ENCODE peak calls at places on chromosome 21, in five cellular contexts. F, I, Q, M and W are unnamed samples.

GRCh38 chr21:42153746-42154145 is 65.2 kb upstream of the ABCG1 start:
- DNase-seq in F (no peak), I (no peak), Q (peak), M (no peak), W (peak)

GRCh38 chr21:26557106-26557505 is 16.0 kb downstream of the CYYR1 start:
- DNase-seq in F (no peak), I (no peak), Q (no peak), M (no peak), W (no peak)

GRCh38 chr21:45257673-45258341 is 29.9 kb downstream of the POFUT2 start:
- DNase-seq in F (no peak), I (no peak), Q (peak), M (no peak), W (no peak)

GRCh38 chr21:31750843-31751242 is 18.9 kb upstream of the SCAF4 start:
- DNase-seq in F (no peak), I (no peak), Q (no peak), M (no peak), W (no peak)

GRCh38 chr21:46633561-46633960 is 1.9 kb upstream of the PRMT2 start:
- DNase-seq in F (no peak), I (no peak), Q (no peak), M (no peak), W (no peak)

GRCh38 chr21:42523941-42524340 is 10.3 kb downstream of the SLC37A1 start:
- DNase-seq in F (no peak), I (no peak), Q (no peak), M (no peak), W (no peak)

GRCh38 chr21:35843911-35844667 is 216.2 kb downstream of the SETD4 start:
- DNase-seq in F (no peak), I (peak), Q (peak), M (no peak), W (no peak)

GRCh38 chr21:32099812-32100416 is 178.9 kb downstream of the MIS18A start:
- DNase-seq in F (no peak), I (no peak), Q (peak), M (no peak), W (no peak)

GRCh38 chr21:34992736-34993135 is 56.4 kb downstream of the RUNX1 start:
- DNase-seq in F (no peak), I (peak), Q (no peak), M (no peak), W (no peak)

GRCh38 chr21:14613496-14613895 is 67.4 kb upstream of the SAMSN1 start:
- DNase-seq in F (no peak), I (no peak), Q (no peak), M (no peak), W (no peak)

GRCh38 chr21:34704119-34704518 is 35.3 kb downstream of the CLIC6 start:
- DNase-seq in F (no peak), I (peak), Q (no peak), M (no peak), W (no peak)

GRCh38 chr21:36478207-36478701 is 1.7 kb downstream of the CLDN14 start:
- DNase-seq in F (no peak), I (peak), Q (no peak), M (no peak), W (peak)

GRCh38 chr21:29190920-29191319 is 60.5 kb downstream of the MAP3K7CL start:
- DNase-seq in F (no peak), I (peak), Q (no peak), M (no peak), W (no peak)

GRCh38 chr21:42698730-42699129 is 45.3 kb downstream of the PDE9A start:
- DNase-seq in F (no peak), I (no peak), Q (no peak), M (no peak), W (no peak)

GRCh38 chr21:17780539-17780938 is 38.6 kb downstream of the C21orf91 start:
- DNase-seq in F (no peak), I (no peak), Q (no peak), M (no peak), W (no peak)

GRCh38 chr21:45158491-45159423 is 84.4 kb downstream of the ADARB1 start:
- DNase-seq in F (no peak), I (no peak), Q (peak), M (no peak), W (no peak)

GRCh38 chr21:45973475-45974072 is 8.0 kb upstream of the COL6A1 start:
- DNase-seq in F (peak), I (peak), Q (no peak), M (no peak), W (peak)

GRCh38 chr21:43703068-43703880 is 15.7 kb upstream of the PDXK start:
- DNase-seq in F (peak), I (peak), Q (peak), M (no peak), W (no peak)

GRCh38 chr21:34198232-34199120 is 125.1 kb downstream of the MRPS6 start:
- DNase-seq in F (no peak), I (no peak), Q (no peak), M (no peak), W (no peak)

GRCh38 chr21:16578912-16579311 is 849.1 kb downstream of the USP25 start:
- DNase-seq in F (no peak), I (no peak), Q (no peak), M (no peak), W (no peak)

GRCh38 chr21:32712043-32712442 is 15.8 kb downstream of the SYNJ1 start:
- DNase-seq in F (no peak), I (no peak), Q (no peak), M (no peak), W (no peak)

GRCh38 chr21:27219068-27219467 is 252.2 kb upstream of the ADAMTS5 start:
- DNase-seq in F (no peak), I (peak), Q (no peak), M (no peak), W (no peak)

GRCh38 chr21:33026299-33026858 is 644 bp downstream of the OLIG2 start:
- DNase-seq in F (no peak), I (no peak), Q (peak), M (no peak), W (no peak)

GRCh38 chr21:42229676-42230075 is 10.7 kb downstream of the ABCG1 start:
- DNase-seq in F (no peak), I (no peak), Q (no peak), M (no peak), W (no peak)

GRCh38 chr21:33844104-33844889 is 71.3 kb downstream of the ATP5PO start:
- DNase-seq in F (no peak), I (no peak), Q (no peak), M (no peak), W (peak)

GRCh38 chr21:33569986-33570385 is 18.5 kb downstream of the DONSON start:
- DNase-seq in F (no peak), I (no peak), Q (no peak), M (no peak), W (no peak)

GRCh38 chr21:37072239-37072987 is 458 bp downstream of the PIGP start:
- DNase-seq in F (peak), I (peak), Q (no peak), M (peak), W (no peak)

GRCh38 chr21:44723177-44724131 is 12.1 kb upstream of the TSPEAR start:
- DNase-seq in F (no peak), I (no peak), Q (peak), M (no peak), W (no peak)

GRCh38 chr21:38538353-38538752 is 40.1 kb upstream of the ERG start:
- DNase-seq in F (no peak), I (no peak), Q (no peak), M (no peak), W (no peak)

GRCh38 chr21:34513109-34513675 is 1.2 kb upstream of the KCNE1 start:
- DNase-seq in F (no peak), I (no peak), Q (no peak), M (no peak), W (no peak)

GRCh38 chr21:34034369-34035014 is 38.9 kb upstream of the MRPS6 start:
- DNase-seq in F (no peak), I (no peak), Q (no peak), M (no peak), W (peak)

GRCh38 chr21:45386336-45386727 is 18.6 kb upstream of the COL18A1 start:
- DNase-seq in F (no peak), I (no peak), Q (peak), M (no peak), W (no peak)

GRCh38 chr21:36385909-36386642 is 884 bp downstream of the CHAF1B start:
- DNase-seq in F (no peak), I (no peak), Q (no peak), M (no peak), W (no peak)

GRCh38 chr21:28207776-28208175 is 784.9 kb downstream of the LTN1 start:
- DNase-seq in F (no peak), I (peak), Q (no peak), M (no peak), W (no peak)

GRCh38 chr21:42557420-42557819 is 43.8 kb downstream of the SLC37A1 start:
- DNase-seq in F (no peak), I (no peak), Q (no peak), M (no peak), W (no peak)

GRCh38 chr21:46605759-46606426 is 1.0 kb upstream of the S100B start:
- DNase-seq in F (peak), I (no peak), Q (peak), M (no peak), W (no peak)

GRCh38 chr21:32302560-32302959 is 3.9 kb downstream of the MRAP start:
- DNase-seq in F (no peak), I (no peak), Q (no peak), M (no peak), W (no peak)

GRCh38 chr21:27769763-27770162 is 802.9 kb upstream of the ADAMTS5 start:
- DNase-seq in F (no peak), I (no peak), Q (no peak), M (no peak), W (no peak)

GRCh38 chr21:42414928-42415769 is 11.4 kb downstream of the UBASH3A start:
- DNase-seq in F (peak), I (no peak), Q (no peak), M (peak), W (peak)

GRCh38 chr21:30408782-30409494 is 13.1 kb downstream of the KRTAP13-1 start:
- DNase-seq in F (no peak), I (peak), Q (peak), M (no peak), W (peak)